ENCODE peak calls at places on chromosomes 6 and 20, in nine cellular contexts. J is transverse colon, P is mesothelial cell of epicardium, E is H9, A is endothelial cell of umbilical vein, W is BJ, Z is breast epithelium, F is cardiac muscle cell, T is hepatocyte. C is an unnamed sample.
A peak's percentile ranks its signal among the peaks of the same experiment; 100 is the strongest.

GRCh38 chr6:32166411-32167061 is 2.1 kb downstream of the EGFL8 start:
- DNase-seq in E (peak; percentile 91), Z (no peak), W (no peak), P (no peak), F (no peak), T (no peak), J (no peak), A (no peak), C (no peak)

GRCh38 chr6:143536461-143536865 is 24.9 kb upstream of the FUCA2 start:
- DNase-seq in F (peak; percentile 46), T (no peak), P (peak; percentile 60), E (peak; percentile 55), W (no peak), J (peak; percentile 62), Z (no peak), A (peak; percentile 34), C (no peak)

GRCh38 chr20:43863821-43864544 is 50.7 kb upstream of the TOX2 start:
- DNase-seq in E (no peak), W (no peak), F (no peak), T (no peak), J (no peak), Z (no peak), A (no peak), P (no peak), C (no peak)

GRCh38 chr20:31449511-31450128 is 9.2 kb downstream of the DEFB123 start:
- DNase-seq in P (no peak), A (no peak), Z (no peak), T (no peak), W (no peak), E (no peak), J (no peak), F (no peak), C (no peak)

GRCh38 chr6:145508107-145508506 is 227.2 kb downstream of the EPM2A start:
- DNase-seq in P (no peak), F (peak; percentile 2), W (no peak), J (no peak), Z (no peak), A (peak; percentile 11), E (peak; percentile 53), T (no peak), C (no peak)

GRCh38 chr6:44270526-44271405 is 516 bp downstream of the TMEM151B start:
- DNase-seq in A (no peak), Z (no peak), E (peak; percentile 73), P (peak; percentile 55), W (no peak), J (no peak), T (peak; percentile 55), F (no peak), C (no peak)

GRCh38 chr6:74857157-74857556 is 348.7 kb downstream of the COL12A1 start:
- DNase-seq in T (peak; percentile 8), Z (no peak), A (no peak), F (no peak), P (no peak), W (no peak), J (no peak), E (no peak), C (no peak)

GRCh38 chr6:129141499-129141898 is 258.6 kb downstream of the LAMA2 start:
- DNase-seq in F (peak; percentile 22), A (no peak), T (no peak), P (no peak), J (no peak), W (no peak), E (no peak), Z (no peak), C (no peak)

GRCh38 chr20:51284161-51284560 is 258.4 kb downstream of the NFATC2 start:
- DNase-seq in Z (no peak), T (no peak), A (no peak), W (no peak), F (no peak), P (no peak), E (no peak), J (no peak), C (no peak)

GRCh38 chr6:159098636-159099106 is 53.9 kb upstream of the TAGAP start:
- DNase-seq in P (no peak), J (no peak), E (no peak), W (no peak), F (no peak), A (no peak), T (no peak), Z (peak; percentile 57), C (peak; percentile 45)

GRCh38 chr6:27532820-27533538 is 60.1 kb upstream of the ZNF184 start:
- DNase-seq in Z (no peak), W (no peak), A (no peak), T (no peak), P (no peak), F (peak; percentile 56), J (no peak), E (no peak), C (no peak)

GRCh38 chr6:99559056-99559455 is 9.4 kb downstream of the CCNC start:
- DNase-seq in Z (no peak), A (no peak), P (no peak), T (no peak), J (no peak), W (no peak), E (no peak), F (no peak), C (no peak)

GRCh38 chr6:70474751-70475150 is 61.4 kb downstream of the FAM135A start:
- DNase-seq in Z (no peak), T (peak; percentile 28), E (peak; percentile 42), P (no peak), A (no peak), J (no peak), W (no peak), F (no peak), C (no peak)

GRCh38 chr6:49333345-49334120 is 129.5 kb downstream of the MMUT start:
- DNase-seq in W (no peak), T (no peak), P (no peak), J (no peak), Z (no peak), A (no peak), F (no peak), E (no peak), C (no peak)

GRCh38 chr6:29130644-29131043 is 22.8 kb downstream of the OR2J3 start:
- DNase-seq in E (no peak), P (no peak), A (no peak), T (no peak), Z (no peak), J (no peak), W (no peak), F (no peak), C (no peak)

GRCh38 chr6:22829070-22829469 is 259.7 kb downstream of the HDGFL1 start:
- DNase-seq in F (no peak), W (no peak), J (no peak), T (no peak), Z (no peak), A (peak; percentile 26), P (no peak), E (no peak), C (no peak)

GRCh38 chr6:142885182-142885867 is 59.7 kb downstream of the HIVEP2 start:
- DNase-seq in F (peak; percentile 95), P (peak; percentile 49), Z (peak; percentile 26), W (peak; percentile 87), E (peak; percentile 67), J (peak; percentile 15), T (peak; percentile 85), A (peak; percentile 98), C (peak; percentile 19)

GRCh38 chr20:51810155-51811039 is 8.1 kb upstream of the SALL4 start:
- DNase-seq in E (peak; percentile 40), T (no peak), F (no peak), W (no peak), A (no peak), Z (no peak), P (no peak), J (no peak), C (no peak)

GRCh38 chr6:1595271-1596087 is 14.2 kb upstream of the FOXC1 start:
- DNase-seq in J (no peak), W (no peak), P (no peak), E (no peak), F (no peak), T (no peak), Z (no peak), A (no peak), C (no peak)

GRCh38 chr20:1885940-1886693 is 9.1 kb upstream of the SIRPA start:
- DNase-seq in J (no peak), Z (no peak), E (no peak), P (no peak), T (no peak), A (no peak), F (no peak), W (no peak), C (no peak)

GRCh38 chr6:35919827-35920751 is 809 bp downstream of the SRPK1 start:
- DNase-seq in W (no peak), F (peak; percentile 59), Z (no peak), A (peak; percentile 90), E (peak; percentile 51), T (peak; percentile 71), P (peak; percentile 55), J (peak; percentile 65), C (peak; percentile 33)

GRCh38 chr20:33515569-33516216 is 25.8 kb downstream of the CBFA2T2 start:
- DNase-seq in E (no peak), T (no peak), F (no peak), Z (no peak), J (no peak), A (no peak), P (no peak), W (no peak), C (no peak)
- TF ChIP-seq CTCF in E (peak; percentile 59), T (peak; percentile 20), F (peak; percentile 33), Z (no peak), J (peak; percentile 23), A (peak; percentile 11), P (no peak), W (peak; percentile 32), C (no peak)

DNA sequence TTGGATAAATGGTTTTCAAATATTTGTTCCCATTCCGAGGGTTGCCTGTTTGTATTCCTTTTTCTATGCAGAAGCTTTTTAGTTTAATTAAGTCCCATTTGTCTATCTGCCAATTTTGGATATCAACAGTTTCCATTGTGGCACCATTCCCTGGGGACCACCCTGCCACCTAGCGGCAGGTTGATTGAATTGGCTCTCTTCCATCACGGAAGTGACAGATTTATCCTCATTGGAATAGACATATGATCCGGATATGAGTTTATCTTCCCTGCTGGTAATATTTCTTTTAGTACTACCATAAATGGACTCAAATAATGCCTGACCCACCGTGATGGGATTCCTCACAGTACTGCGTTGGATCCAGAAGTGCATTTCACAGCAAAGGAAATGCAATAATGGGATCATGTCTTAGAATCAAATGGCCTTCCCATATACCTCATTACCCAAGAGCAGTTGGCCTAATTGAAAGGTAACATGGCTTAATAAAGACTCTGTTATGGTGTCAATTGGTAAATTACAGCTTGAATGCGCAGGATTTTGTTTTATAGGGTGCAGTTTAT is 327.0 kb downstream of the BMP2 start:
- DNase-seq in E (peak; percentile 50), J (peak; percentile 41), W (no peak), Z (no peak), P (no peak), T (peak; percentile 66), F (peak; percentile 16), A (peak; percentile 46), C (no peak)
- TF ChIP-seq CTCF in E (peak; percentile 96), J (peak; percentile 57), W (peak; percentile 17), Z (no peak), P (peak; percentile 77), T (peak; percentile 61), F (peak; percentile 31), A (peak; percentile 60), C (peak; percentile 67)

GRCh38 chr20:47665221-47665991 is 119.9 kb downstream of the SULF2 start:
- DNase-seq in E (no peak), T (no peak), F (no peak), Z (no peak), A (no peak), J (no peak), W (no peak), P (peak; percentile 61), C (no peak)
- TF ChIP-seq CTCF in E (no peak), T (no peak), F (no peak), Z (no peak), A (no peak), J (no peak), W (no peak), P (no peak), C (no peak)

GRCh38 chr6:3068329-3069223 is at the start of gene RIPK1:
- DNase-seq in P (peak; percentile 91), F (peak; percentile 91), E (peak; percentile 90), A (peak; percentile 82), Z (peak; percentile 90), W (peak; percentile 31), T (peak; percentile 97), J (peak; percentile 97), C (peak; percentile 98)
- TF ChIP-seq CTCF in P (no peak), F (peak; percentile 38), E (peak; percentile 45), A (no peak), Z (no peak), W (peak; percentile 42), T (peak; percentile 38), J (peak; percentile 23), C (peak; percentile 60)